ENCODE peak calls at places on chromosome 18, in eight cellular contexts. Q is body of pancreas, V is A549, N is lower leg skin, T is K562, D is HCT116, H is uterus, Z is sigmoid colon. P is an unnamed sample.

GRCh38 chr18:42534313-42534712 is 579.3 kb downstream of the PIK3C3 start:
- DNase-seq in Q (no peak), V (no peak), N (no peak), T (no peak), D (no peak), H (no peak), Z (no peak), P (no peak)

GRCh38 chr18:57589162-57589561 is 2.7 kb upstream of the FECH start:
- DNase-seq in Q (no peak), V (no peak), N (no peak), T (peak), D (no peak), H (no peak), Z (no peak), P (peak)

GRCh38 chr18:49726564-49726963 is 86.8 kb downstream of the ACAA2 start:
- DNase-seq in Q (no peak), V (no peak), N (no peak), T (no peak), D (no peak), H (no peak), Z (no peak), P (no peak)

GRCh38 chr18:32200766-32201165 is 10.9 kb downstream of the MEP1B start:
- DNase-seq in Q (no peak), V (no peak), N (no peak), T (no peak), D (no peak), H (no peak), Z (no peak), P (no peak)

GRCh38 chr18:71398530-71398929 is 1109.7 kb downstream of the SOCS6 start:
- DNase-seq in Q (no peak), V (peak), N (no peak), T (no peak), D (no peak), H (no peak), Z (no peak), P (peak)

GRCh38 chr18:35075132-35075531 is 33.9 kb downstream of the MAPRE2 start:
- DNase-seq in Q (no peak), V (no peak), N (no peak), T (no peak), D (no peak), H (no peak), Z (no peak), P (no peak)

GRCh38 chr18:35072616-35073015 is 31.4 kb downstream of the MAPRE2 start:
- DNase-seq in Q (no peak), V (no peak), N (no peak), T (no peak), D (no peak), H (no peak), Z (no peak), P (no peak)

GRCh38 chr18:21163647-21164625 is 52.3 kb upstream of the ROCK1 start:
- DNase-seq in Q (no peak), V (peak), N (no peak), T (no peak), D (no peak), H (no peak), Z (no peak), P (no peak)

GRCh38 chr18:44974174-44974573 is 293.5 kb downstream of the SETBP1 start:
- DNase-seq in Q (no peak), V (no peak), N (no peak), T (no peak), D (no peak), H (no peak), Z (no peak), P (no peak)

GRCh38 chr18:46915800-46916550 is 1.3 kb downstream of the PIAS2 start:
- DNase-seq in Q (no peak), V (no peak), N (no peak), T (no peak), D (no peak), H (no peak), Z (no peak), P (no peak)

GRCh38 chr18:42915240-42915791 is 200.2 kb downstream of the RIT2 start:
- DNase-seq in Q (no peak), V (no peak), N (no peak), T (no peak), D (no peak), H (no peak), Z (no peak), P (no peak)

DNA sequence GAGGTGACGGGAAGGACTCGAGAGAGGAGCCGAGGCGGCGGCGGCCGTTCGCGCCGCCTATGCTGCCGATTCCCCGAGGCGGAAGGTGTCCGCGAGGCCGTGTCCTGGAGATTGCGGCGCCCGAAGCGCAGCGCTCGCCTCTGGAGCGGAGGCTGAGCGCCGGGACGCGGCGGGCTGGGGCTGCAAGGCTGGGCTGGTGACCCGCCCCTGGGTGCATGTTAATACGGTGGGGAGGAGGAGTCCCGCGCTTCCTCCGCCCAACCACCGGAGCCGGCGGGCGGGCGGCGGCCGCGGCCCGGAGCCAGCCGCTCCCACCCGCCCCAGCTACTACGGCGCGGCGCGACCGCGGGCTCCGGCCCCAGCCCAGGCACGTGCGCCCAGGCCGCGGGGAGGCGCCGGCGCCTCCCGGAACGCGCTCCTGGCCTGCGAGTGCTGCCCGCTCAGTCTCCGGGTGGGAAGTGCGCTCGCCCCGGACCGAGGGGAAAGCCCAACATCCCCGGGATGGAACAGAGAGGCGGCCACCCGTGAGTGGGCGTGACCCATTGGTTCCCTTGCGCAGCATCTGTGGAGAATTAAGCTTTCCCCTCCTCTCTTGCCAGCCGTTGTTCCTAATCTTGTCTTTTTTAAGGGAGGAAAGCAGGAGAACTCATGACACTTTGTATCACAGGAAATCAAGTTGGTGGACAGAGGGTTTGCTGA is at the start of gene DLGAP1:
- DNase-seq in Q (peak), V (no peak), N (no peak), T (no peak), D (no peak), H (no peak), Z (peak), P (no peak)
- TF ChIP-seq POLR2A in Q (no peak), V (no peak), N (no peak), T (no peak), D (no peak), H (no peak), Z (no peak), P (no peak)

GRCh38 chr18:24013061-24013460 is 1.5 kb upstream of the TTC39C start:
- DNase-seq in Q (no peak), V (no peak), N (no peak), T (no peak), D (no peak), H (no peak), Z (no peak), P (no peak)

GRCh38 chr18:24014062-24014985 is at the start of gene TTC39C:
- DNase-seq in Q (peak), V (peak), N (peak), T (peak), D (peak), H (peak), Z (peak), P (peak)

GRCh38 chr18:24015897-24016631 is 1.5 kb downstream of the TTC39C start:
- DNase-seq in Q (no peak), V (no peak), N (no peak), T (no peak), D (no peak), H (no peak), Z (no peak), P (no peak)

GRCh38 chr18:24016643-24017042 is 2.1 kb downstream of the TTC39C start:
- DNase-seq in Q (no peak), V (peak), N (no peak), T (no peak), D (peak), H (no peak), Z (no peak), P (no peak)

DNA sequence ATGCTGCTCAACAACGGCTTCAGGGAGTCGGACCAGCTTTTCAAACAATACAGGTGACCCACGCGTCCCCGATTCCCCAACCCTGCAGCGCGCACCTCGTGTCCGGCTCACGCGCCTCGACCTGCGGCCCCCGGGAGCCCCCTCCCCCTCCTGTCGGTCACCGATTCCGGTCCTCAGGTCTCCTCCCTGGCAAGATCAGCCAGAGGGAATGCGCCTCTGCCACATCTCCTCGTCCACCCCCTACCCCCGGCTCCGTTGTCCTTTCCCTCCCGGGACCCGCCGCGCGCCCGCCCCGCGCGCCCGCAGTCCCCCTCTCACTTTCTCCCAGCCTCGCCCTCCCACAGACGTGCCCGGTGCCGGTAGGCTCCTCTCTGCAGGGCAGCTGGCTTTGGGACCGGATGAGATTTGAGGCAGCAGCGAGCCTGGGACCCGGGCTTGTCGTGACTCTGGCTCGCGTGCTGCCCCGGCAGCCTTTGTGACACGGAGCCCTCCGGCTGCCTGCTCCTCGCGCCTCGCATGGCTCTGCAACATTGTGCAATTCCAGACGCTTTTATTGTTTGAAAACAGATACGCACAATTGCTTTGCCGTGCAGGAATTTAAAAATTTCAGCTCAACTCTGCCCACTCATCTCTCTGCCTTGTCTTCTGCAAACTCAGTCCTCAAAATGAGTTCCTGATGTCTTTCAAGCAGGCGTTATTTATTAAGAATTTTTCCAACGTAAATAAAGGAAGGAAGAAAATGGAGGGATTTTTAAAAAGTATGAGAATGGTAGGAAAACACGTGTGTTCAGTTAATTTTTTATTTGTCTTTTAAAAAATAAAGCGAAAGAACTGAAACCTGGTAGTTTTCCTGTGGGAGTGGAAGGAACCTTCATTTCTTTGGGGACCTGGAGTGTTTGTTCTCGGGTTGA is 687 bp downstream of the TTC39C start:
- DNase-seq in Q (peak), V (peak), N (peak), T (no peak), D (no peak), H (peak), Z (peak), P (peak)
- TF ChIP-seq POLR2A in Q (no peak), V (no peak), N (no peak), T (no peak), D (peak), H (no peak), Z (no peak), P (no peak)

DNA sequence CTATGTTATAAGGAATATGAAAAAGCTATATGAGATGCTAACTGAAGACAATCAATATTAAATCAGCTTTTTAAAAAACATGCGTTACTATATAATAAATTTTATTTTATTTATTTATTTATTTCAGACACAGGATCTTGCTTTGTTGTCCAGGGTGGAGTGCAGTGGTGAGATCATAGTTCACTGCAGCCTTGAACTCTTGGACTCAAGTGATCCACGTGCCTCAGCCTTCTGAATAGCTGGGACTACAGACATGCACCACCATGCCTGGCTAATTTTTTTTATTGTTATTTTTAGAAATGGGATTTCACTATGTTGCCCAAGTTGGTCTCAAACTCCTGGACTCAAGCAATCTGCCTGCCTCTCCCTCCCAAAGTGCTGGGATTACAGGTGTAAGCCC is 89.4 kb downstream of the MYOM1 start:
- DNase-seq in Q (no peak), V (no peak), N (no peak), T (no peak), D (no peak), H (no peak), Z (no peak), P (no peak)
- TF ChIP-seq POLR2A in Q (no peak), V (no peak), N (no peak), T (no peak), D (no peak), H (no peak), Z (no peak), P (no peak)

DNA sequence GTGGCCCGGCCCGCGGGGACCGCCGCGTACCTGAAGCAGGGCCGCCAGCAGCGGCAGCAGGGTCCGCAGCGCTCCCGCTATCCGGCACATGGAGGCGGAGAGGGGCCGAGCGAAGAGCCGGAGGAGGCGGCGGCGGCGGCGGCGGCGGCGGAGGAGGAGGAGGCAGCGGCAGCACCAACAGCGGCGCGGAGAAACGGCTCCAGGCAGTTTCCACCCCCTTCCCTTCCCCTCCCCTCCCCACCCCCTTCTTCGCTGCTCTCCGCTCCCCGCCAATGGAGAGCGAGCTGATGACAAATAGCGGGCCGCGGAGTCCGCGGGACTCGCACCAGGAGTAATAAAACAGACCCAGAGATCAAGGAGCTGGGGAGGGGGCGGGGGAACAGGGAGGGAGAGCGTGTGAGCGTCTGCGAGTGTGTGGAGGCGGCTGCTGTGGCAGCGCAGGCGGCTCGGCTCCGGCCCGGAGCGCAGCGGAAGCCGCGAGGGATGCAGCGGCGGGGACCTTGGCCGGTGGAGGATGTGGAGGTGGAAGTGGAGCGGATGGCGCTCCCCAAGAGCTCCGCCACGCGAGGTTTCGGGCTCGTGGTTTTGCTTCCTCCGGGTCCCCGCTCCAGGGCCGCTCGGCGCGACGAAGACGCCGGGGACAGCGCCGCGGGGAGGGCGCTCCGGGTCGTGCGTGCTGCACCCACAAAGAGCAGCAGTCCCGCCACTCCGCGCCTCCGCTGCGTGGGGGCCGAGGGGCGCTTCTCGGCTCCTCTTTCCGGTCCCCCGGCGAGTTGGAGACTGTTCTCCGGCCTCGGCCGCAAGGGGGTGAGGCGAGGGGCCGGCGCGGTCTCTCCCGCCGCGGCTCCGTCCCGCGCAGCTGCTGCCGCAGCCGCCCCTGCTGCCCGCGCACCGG is at the start of gene CDH2:
- DNase-seq in Q (no peak), V (peak), N (no peak), T (no peak), D (no peak), H (peak), Z (peak), P (no peak)
- TF ChIP-seq POLR2A in Q (no peak), V (peak), N (no peak), T (no peak), D (no peak), H (no peak), Z (no peak), P (no peak)

GRCh38 chr18:55322176-55322735 is 265.7 kb downstream of the TCF4 start:
- DNase-seq in Q (peak), V (peak), N (peak), T (no peak), D (no peak), H (peak), Z (peak), P (peak)
- TF ChIP-seq POLR2A in Q (no peak), V (no peak), N (peak), T (no peak), D (no peak), H (peak), Z (peak), P (no peak)

GRCh38 chr18:14912967-14913366 is 165.0 kb downstream of the ANKRD30B start:
- DNase-seq in Q (no peak), V (no peak), N (no peak), T (no peak), D (no peak), H (no peak), Z (no peak), P (no peak)

GRCh38 chr18:14905350-14905749 is 157.4 kb downstream of the ANKRD30B start:
- DNase-seq in Q (no peak), V (no peak), N (no peak), T (no peak), D (no peak), H (no peak), Z (no peak), P (no peak)

GRCh38 chr18:14905979-14906378 is 158.0 kb downstream of the ANKRD30B start:
- DNase-seq in Q (no peak), V (no peak), N (no peak), T (no peak), D (no peak), H (no peak), Z (no peak), P (no peak)

GRCh38 chr18:14907420-14907819 is 159.4 kb downstream of the ANKRD30B start:
- DNase-seq in Q (no peak), V (no peak), N (no peak), T (no peak), D (no peak), H (no peak), Z (no peak), P (no peak)

DNA sequence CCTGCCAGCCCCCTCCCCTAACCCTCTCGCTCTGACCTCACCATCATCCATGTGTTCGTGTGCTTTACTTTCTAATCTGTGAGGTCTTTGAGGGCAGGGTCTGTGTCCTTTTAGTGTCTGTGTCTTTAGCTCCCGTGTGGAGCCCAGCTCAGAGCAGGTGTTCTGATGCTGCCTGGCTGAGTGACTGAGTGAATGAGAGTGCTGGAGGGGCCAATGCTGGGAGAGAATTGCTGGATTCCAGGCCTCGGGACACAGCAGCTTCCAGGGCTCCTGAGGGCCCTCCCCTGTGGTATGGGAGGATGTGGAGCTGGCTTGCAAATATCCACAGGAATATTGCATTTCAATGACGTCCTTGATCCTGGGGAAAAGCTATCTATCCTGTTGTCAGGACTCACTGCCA is 160.6 kb downstream of the ANKRD30B start:
- DNase-seq in Q (no peak), V (no peak), N (no peak), T (no peak), D (no peak), H (no peak), Z (no peak), P (no peak)
- TF ChIP-seq POLR2A in Q (no peak), V (no peak), N (no peak), T (no peak), D (no peak), H (no peak), Z (no peak), P (no peak)

DNA sequence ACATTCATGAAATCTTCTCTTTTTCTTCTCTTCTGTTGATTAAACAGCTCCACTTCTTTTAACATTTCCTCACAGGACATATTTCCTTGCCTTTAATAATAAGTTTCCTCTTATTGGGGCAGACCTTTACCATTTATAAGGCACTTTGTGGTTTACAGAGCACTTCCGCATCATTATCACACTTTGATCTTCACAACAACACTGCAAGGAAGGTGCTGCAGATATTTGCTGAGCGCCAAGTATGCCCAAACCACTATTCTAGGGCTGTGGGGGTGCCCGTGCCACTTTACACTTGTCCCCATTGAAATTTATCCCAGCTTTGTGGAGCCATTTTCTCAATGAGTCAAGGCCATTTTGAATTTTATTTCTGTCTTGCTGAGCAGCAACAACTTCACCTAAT is 246.6 kb downstream of the SS18 start:
- DNase-seq in Q (no peak), V (no peak), N (no peak), T (no peak), D (no peak), H (no peak), Z (no peak), P (no peak)
- TF ChIP-seq POLR2A in Q (no peak), V (no peak), N (no peak), T (no peak), D (no peak), H (no peak), Z (no peak), P (no peak)

P was measured in erythroblast.